ENCODE peak calls at places on chromosome 15, in five cellular contexts. One of them, this sample, is unnamed.

GRCh38 chr15:64247535-64247905 is 84.7 kb upstream of the PPIB start:
- DNase-seq in suprapubic skin: no peak
- DNase-seq in DMS153: no peak
- DNase-seq in SW 1271: no peak
- DNase-seq in psoas muscle: no peak
- DNase-seq in this sample: no peak

GRCh38 chr15:88909956-88910831 is 3.0 kb downstream of the MFGE8 start:
- DNase-seq in suprapubic skin: no peak
- DNase-seq in psoas muscle: peak
- DNase-seq in SW 1271: no peak
- DNase-seq in DMS153: no peak
- DNase-seq in this sample: no peak

GRCh38 chr15:89299896-89300295 is 34.7 kb downstream of the POLG start:
- DNase-seq in DMS153: no peak
- DNase-seq in psoas muscle: no peak
- DNase-seq in SW 1271: no peak
- DNase-seq in suprapubic skin: no peak
- DNase-seq in this sample: no peak

GRCh38 chr15:47607750-47608149 is 109.6 kb upstream of the SEMA6D start:
- DNase-seq in psoas muscle: no peak
- DNase-seq in DMS153: no peak
- DNase-seq in SW 1271: no peak
- DNase-seq in suprapubic skin: no peak
- DNase-seq in this sample: no peak

GRCh38 chr15:95365615-95366107 is 964.8 kb upstream of the NR2F2 start:
- DNase-seq in suprapubic skin: no peak
- DNase-seq in SW 1271: no peak
- DNase-seq in DMS153: no peak
- DNase-seq in psoas muscle: no peak
- DNase-seq in this sample: no peak

GRCh38 chr15:97224191-97224641 is 736.3 kb upstream of the ARRDC4 start:
- DNase-seq in DMS153: no peak
- DNase-seq in psoas muscle: peak
- DNase-seq in SW 1271: no peak
- DNase-seq in suprapubic skin: no peak
- DNase-seq in this sample: no peak

GRCh38 chr15:41661078-41661528 is 898 bp downstream of the MGA start:
- DNase-seq in psoas muscle: no peak
- DNase-seq in suprapubic skin: no peak
- DNase-seq in SW 1271: no peak
- DNase-seq in DMS153: no peak
- DNase-seq in this sample: no peak

GRCh38 chr15:39171944-39172368 is 408.9 kb upstream of the THBS1 start:
- DNase-seq in suprapubic skin: no peak
- DNase-seq in SW 1271: peak
- DNase-seq in psoas muscle: peak
- DNase-seq in DMS153: peak
- DNase-seq in this sample: peak

GRCh38 chr15:50192926-50193595 is 11.1 kb downstream of the SLC27A2 start:
- DNase-seq in SW 1271: no peak
- DNase-seq in psoas muscle: no peak
- DNase-seq in suprapubic skin: no peak
- DNase-seq in DMS153: no peak
- DNase-seq in this sample: no peak

GRCh38 chr15:74748322-74748946 is at the start of gene CYP1A2:
- DNase-seq in psoas muscle: no peak
- DNase-seq in DMS153: no peak
- DNase-seq in suprapubic skin: no peak
- DNase-seq in SW 1271: no peak
- DNase-seq in this sample: no peak

GRCh38 chr15:29050870-29051269 is 165.1 kb downstream of the APBA2 start:
- DNase-seq in DMS153: no peak
- DNase-seq in psoas muscle: no peak
- DNase-seq in SW 1271: no peak
- DNase-seq in suprapubic skin: no peak
- DNase-seq in this sample: no peak

GRCh38 chr15:26160343-26160742 is 297.2 kb upstream of the ATP10A start:
- DNase-seq in psoas muscle: no peak
- DNase-seq in suprapubic skin: no peak
- DNase-seq in DMS153: no peak
- DNase-seq in SW 1271: no peak
- DNase-seq in this sample: no peak

GRCh38 chr15:57655809-57656208 is 50.7 kb upstream of the POLR2M start:
- DNase-seq in psoas muscle: no peak
- DNase-seq in DMS153: no peak
- DNase-seq in suprapubic skin: no peak
- DNase-seq in SW 1271: no peak
- DNase-seq in this sample: no peak

GRCh38 chr15:66714543-66714981 is 12.5 kb downstream of the SMAD6 start:
- DNase-seq in SW 1271: no peak
- DNase-seq in suprapubic skin: no peak
- DNase-seq in DMS153: no peak
- DNase-seq in psoas muscle: no peak
- DNase-seq in this sample: no peak

GRCh38 chr15:69841046-69841828 is 256.5 kb downstream of the TLE3 start:
- DNase-seq in suprapubic skin: no peak
- DNase-seq in DMS153: no peak
- DNase-seq in psoas muscle: no peak
- DNase-seq in SW 1271: no peak
- DNase-seq in this sample: no peak

GRCh38 chr15:32718822-32719716 is 1.3 kb downstream of the GREM1 start:
- DNase-seq in SW 1271: no peak
- DNase-seq in DMS153: no peak
- DNase-seq in suprapubic skin: no peak
- DNase-seq in psoas muscle: no peak
- DNase-seq in this sample: no peak

GRCh38 chr15:79978694-79979519 is 7.9 kb upstream of the BCL2A1 start:
- DNase-seq in SW 1271: no peak
- DNase-seq in DMS153: no peak
- DNase-seq in suprapubic skin: no peak
- DNase-seq in psoas muscle: no peak
- DNase-seq in this sample: no peak

GRCh38 chr15:61051570-61052031 is 177.5 kb downstream of the RORA start:
- DNase-seq in SW 1271: no peak
- DNase-seq in suprapubic skin: no peak
- DNase-seq in psoas muscle: peak
- DNase-seq in DMS153: no peak
- DNase-seq in this sample: no peak

GRCh38 chr15:96402403-96402802 is 71.9 kb downstream of the NR2F2 start:
- DNase-seq in SW 1271: no peak
- DNase-seq in psoas muscle: no peak
- DNase-seq in suprapubic skin: no peak
- DNase-seq in DMS153: no peak
- DNase-seq in this sample: no peak

GRCh38 chr15:56759450-56759845 is 26.1 kb upstream of the ZNF280D start:
- DNase-seq in DMS153: no peak
- DNase-seq in SW 1271: no peak
- DNase-seq in suprapubic skin: no peak
- DNase-seq in psoas muscle: peak
- DNase-seq in this sample: no peak

GRCh38 chr15:57152133-57152532 is 224.2 kb upstream of the CGNL1 start:
- DNase-seq in psoas muscle: no peak
- DNase-seq in DMS153: no peak
- DNase-seq in SW 1271: no peak
- DNase-seq in suprapubic skin: no peak
- DNase-seq in this sample: no peak

GRCh38 chr15:30922469-30923311 is 19.0 kb downstream of the FAN1 start:
- DNase-seq in SW 1271: no peak
- DNase-seq in DMS153: no peak
- DNase-seq in suprapubic skin: no peak
- DNase-seq in psoas muscle: no peak
- DNase-seq in this sample: no peak

GRCh38 chr15:100517820-100518219 is 10.9 kb downstream of the CERS3 start:
- DNase-seq in DMS153: no peak
- DNase-seq in suprapubic skin: no peak
- DNase-seq in psoas muscle: no peak
- DNase-seq in SW 1271: no peak
- DNase-seq in this sample: no peak

GRCh38 chr15:53978248-53978906 is at the start of gene UNC13C:
- DNase-seq in suprapubic skin: no peak
- DNase-seq in DMS153: no peak
- DNase-seq in psoas muscle: peak
- DNase-seq in SW 1271: no peak
- DNase-seq in this sample: no peak

GRCh38 chr15:91965501-91966180 is 112.1 kb downstream of the SLCO3A1 start:
- DNase-seq in psoas muscle: peak
- DNase-seq in SW 1271: no peak
- DNase-seq in DMS153: no peak
- DNase-seq in suprapubic skin: no peak
- DNase-seq in this sample: no peak

GRCh38 chr15:95898746-95899145 is 431.8 kb upstream of the NR2F2 start:
- DNase-seq in SW 1271: no peak
- DNase-seq in suprapubic skin: no peak
- DNase-seq in DMS153: no peak
- DNase-seq in psoas muscle: no peak
- DNase-seq in this sample: no peak

GRCh38 chr15:34719883-34720148 is 35.0 kb downstream of the GJD2 start:
- DNase-seq in suprapubic skin: no peak
- DNase-seq in DMS153: no peak
- DNase-seq in psoas muscle: no peak
- DNase-seq in SW 1271: no peak
- DNase-seq in this sample: no peak

GRCh38 chr15:83449250-83449671 is 2.1 kb downstream of the SH3GL3 start:
- DNase-seq in SW 1271: no peak
- DNase-seq in psoas muscle: no peak
- DNase-seq in suprapubic skin: no peak
- DNase-seq in DMS153: no peak
- DNase-seq in this sample: no peak

GRCh38 chr15:80160570-80161156 is 7.9 kb downstream of the FAH start:
- DNase-seq in DMS153: no peak
- DNase-seq in psoas muscle: peak
- DNase-seq in suprapubic skin: no peak
- DNase-seq in SW 1271: peak
- DNase-seq in this sample: no peak

GRCh38 chr15:40948706-40949473 is 4.4 kb upstream of the CHAC1 start:
- DNase-seq in suprapubic skin: no peak
- DNase-seq in DMS153: no peak
- DNase-seq in psoas muscle: no peak
- DNase-seq in SW 1271: no peak
- DNase-seq in this sample: no peak

GRCh38 chr15:65032823-65033537 is 3.5 kb upstream of the MTFMT start:
- DNase-seq in psoas muscle: peak
- DNase-seq in DMS153: peak
- DNase-seq in SW 1271: no peak
- DNase-seq in suprapubic skin: no peak
- DNase-seq in this sample: peak

GRCh38 chr15:57861039-57861638 is 154.6 kb downstream of the POLR2M start:
- DNase-seq in suprapubic skin: no peak
- DNase-seq in DMS153: peak
- DNase-seq in psoas muscle: no peak
- DNase-seq in SW 1271: peak
- DNase-seq in this sample: peak

GRCh38 chr15:61794276-61794675 is 266.0 kb downstream of the VPS13C start:
- DNase-seq in suprapubic skin: no peak
- DNase-seq in SW 1271: no peak
- DNase-seq in DMS153: no peak
- DNase-seq in psoas muscle: no peak
- DNase-seq in this sample: no peak

GRCh38 chr15:53831907-53832793 is 72.7 kb upstream of the WDR72 start:
- DNase-seq in suprapubic skin: no peak
- DNase-seq in DMS153: no peak
- DNase-seq in psoas muscle: no peak
- DNase-seq in SW 1271: no peak
- DNase-seq in this sample: no peak

GRCh38 chr15:28725556-28725955 is 13.3 kb upstream of the GOLGA8M start:
- DNase-seq in suprapubic skin: no peak
- DNase-seq in psoas muscle: no peak
- DNase-seq in SW 1271: no peak
- DNase-seq in DMS153: no peak
- DNase-seq in this sample: no peak

GRCh38 chr15:65638681-65639089 is 16.9 kb downstream of the SLC24A1 start:
- DNase-seq in DMS153: no peak
- DNase-seq in psoas muscle: no peak
- DNase-seq in SW 1271: peak
- DNase-seq in suprapubic skin: no peak
- DNase-seq in this sample: peak

GRCh38 chr15:73856458-73857192 is 16.7 kb upstream of the TBC1D21 start:
- DNase-seq in psoas muscle: no peak
- DNase-seq in DMS153: peak
- DNase-seq in suprapubic skin: peak
- DNase-seq in SW 1271: no peak
- DNase-seq in this sample: no peak

GRCh38 chr15:82177291-82178010 is 85.1 kb downstream of the EFL1 start:
- DNase-seq in psoas muscle: no peak
- DNase-seq in DMS153: no peak
- DNase-seq in suprapubic skin: no peak
- DNase-seq in SW 1271: no peak
- DNase-seq in this sample: no peak

GRCh38 chr15:36589971-36590370 is 10.5 kb downstream of the CDIN1 start:
- DNase-seq in suprapubic skin: no peak
- DNase-seq in SW 1271: no peak
- DNase-seq in DMS153: no peak
- DNase-seq in psoas muscle: no peak
- DNase-seq in this sample: no peak

GRCh38 chr15:60829416-60829815 is 350.5 kb upstream of the ICE2 start:
- DNase-seq in suprapubic skin: no peak
- DNase-seq in psoas muscle: peak
- DNase-seq in DMS153: no peak
- DNase-seq in SW 1271: no peak
- DNase-seq in this sample: no peak